ENCODE peak calls at places on chromosome 12, in eight cellular contexts. H is coronary artery, X is AG04450, V is WTC11, R is uterus, D is K562, A is colonic mucosa, F is astrocyte of the spinal cord. G is an unnamed sample.

GRCh38 chr12:4025420-4026358 is 152.5 kb upstream of the PARP11 start:
- DNase-seq in H (no peak), X (no peak), V (peak), R (no peak), D (no peak), A (no peak), F (no peak), G (no peak)

GRCh38 chr12:120849765-120850164 is 54.4 kb downstream of the SPPL3 start:
- DNase-seq in H (no peak), X (peak), V (no peak), R (no peak), D (no peak), A (no peak), F (peak), G (peak)

GRCh38 chr12:80201908-80202307 is 102.6 kb downstream of the OTOGL start:
- DNase-seq in H (no peak), X (no peak), V (no peak), R (no peak), D (no peak), A (no peak), F (no peak), G (no peak)

GRCh38 chr12:97148941-97149559 is 242.0 kb downstream of the NEDD1 start:
- DNase-seq in H (no peak), X (no peak), V (peak), R (no peak), D (peak), A (peak), F (no peak), G (peak)

GRCh38 chr12:30994274-30994673 is 67.7 kb downstream of the TSPAN11 start:
- DNase-seq in H (no peak), X (no peak), V (no peak), R (no peak), D (no peak), A (no peak), F (no peak), G (no peak)

GRCh38 chr12:57099062-57099714 is 10.3 kb downstream of the NAB2 start:
- DNase-seq in H (no peak), X (no peak), V (no peak), R (no peak), D (no peak), A (no peak), F (no peak), G (no peak)

GRCh38 chr12:80443974-80444666 is at the start of gene PTPRQ:
- DNase-seq in H (no peak), X (no peak), V (no peak), R (no peak), D (no peak), A (no peak), F (no peak), G (no peak)

GRCh38 chr12:105492591-105492990 is 162.1 kb downstream of the C12orf75 start:
- DNase-seq in H (no peak), X (no peak), V (no peak), R (no peak), D (no peak), A (no peak), F (peak), G (no peak)

GRCh38 chr12:53299101-53299453 is 418 bp upstream of the MYG1 start:
- DNase-seq in H (no peak), X (no peak), V (no peak), R (no peak), D (peak), A (no peak), F (peak), G (peak)

GRCh38 chr12:1793426-1794210 is 26.7 kb upstream of the LRTM2 start:
- DNase-seq in H (peak), X (no peak), V (no peak), R (no peak), D (no peak), A (no peak), F (no peak), G (no peak)

GRCh38 chr12:87182696-87183233 is 846.4 kb downstream of the C12orf50 start:
- DNase-seq in H (no peak), X (no peak), V (no peak), R (no peak), D (no peak), A (no peak), F (no peak), G (no peak)

GRCh38 chr12:102501773-102502172 is 21.4 kb upstream of the IGF1 start:
- DNase-seq in H (no peak), X (no peak), V (no peak), R (peak), D (no peak), A (no peak), F (no peak), G (no peak)

GRCh38 chr12:54641089-54641488 is 6.4 kb upstream of the LACRT start:
- DNase-seq in H (no peak), X (no peak), V (no peak), R (no peak), D (no peak), A (no peak), F (no peak), G (no peak)

GRCh38 chr12:27431185-27431584 is 15.4 kb upstream of the SMCO2 start:
- DNase-seq in H (no peak), X (no peak), V (no peak), R (no peak), D (no peak), A (no peak), F (no peak), G (no peak)

GRCh38 chr12:69534389-69534822 is 50.9 kb upstream of the CCT2 start:
- DNase-seq in H (peak), X (peak), V (peak), R (peak), D (peak), A (peak), F (peak), G (peak)

GRCh38 chr12:130016194-130016593 is 112.4 kb upstream of the TMEM132D start:
- DNase-seq in H (no peak), X (no peak), V (no peak), R (no peak), D (no peak), A (no peak), F (no peak), G (no peak)

GRCh38 chr12:122856999-122857671 is 21.9 kb downstream of the HIP1R start:
- DNase-seq in H (no peak), X (peak), V (no peak), R (no peak), D (no peak), A (no peak), F (no peak), G (no peak)

GRCh38 chr12:89976866-89977265 is 268.2 kb upstream of the ATP2B1 start:
- DNase-seq in H (no peak), X (no peak), V (no peak), R (no peak), D (no peak), A (no peak), F (no peak), G (no peak)

GRCh38 chr12:74441872-74442271 is 95.8 kb upstream of the ATXN7L3B start:
- DNase-seq in H (no peak), X (no peak), V (no peak), R (no peak), D (no peak), A (no peak), F (no peak), G (no peak)

GRCh38 chr12:11672833-11673232 is 23.4 kb downstream of the ETV6 start:
- DNase-seq in H (no peak), X (no peak), V (no peak), R (no peak), D (no peak), A (no peak), F (no peak), G (no peak)

GRCh38 chr12:2294651-2295475 is 242.1 kb downstream of the CACNA1C start:
- DNase-seq in H (peak), X (no peak), V (no peak), R (peak), D (no peak), A (no peak), F (peak), G (peak)

GRCh38 chr12:82687020-82687951 is 580 bp downstream of the TMTC2 start:
- DNase-seq in H (peak), X (no peak), V (peak), R (peak), D (peak), A (peak), F (peak), G (peak)

DNA sequence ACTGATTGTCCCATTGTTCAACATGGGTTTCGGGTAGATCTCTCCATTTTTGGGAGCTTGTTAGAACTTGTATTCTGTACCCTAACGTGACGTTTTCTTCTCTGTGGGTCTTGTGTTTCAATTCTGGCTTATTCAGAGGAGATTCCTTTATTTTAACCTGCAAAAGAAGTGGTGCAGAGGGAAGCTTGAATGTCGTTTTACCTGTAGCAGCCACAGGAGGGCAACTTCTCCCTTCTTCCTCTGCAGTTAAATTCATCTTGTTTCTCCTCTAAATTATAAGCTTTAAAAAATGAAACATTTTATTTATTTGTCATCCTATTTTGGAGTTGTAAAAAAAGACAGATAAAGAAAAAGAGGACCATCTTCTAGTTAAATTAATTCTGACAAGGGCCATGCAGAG is 13.7 kb upstream of the CLEC4D start:
- DNase-seq in H (no peak), X (no peak), V (no peak), R (no peak), D (no peak), A (no peak), F (no peak), G (no peak)
- TF ChIP-seq CTCF in H (no peak), X (no peak), V (no peak), R (no peak), D (no peak), A (no peak), F (no peak), G (no peak)

GRCh38 chr12:32918890-32919791 is 22.6 kb upstream of the PKP2 start:
- DNase-seq in H (no peak), X (no peak), V (no peak), R (no peak), D (peak), A (no peak), F (peak), G (peak)
- TF ChIP-seq CTCF in H (no peak), X (no peak), V (peak), R (peak), D (peak), A (peak), F (peak), G (peak)

DNA sequence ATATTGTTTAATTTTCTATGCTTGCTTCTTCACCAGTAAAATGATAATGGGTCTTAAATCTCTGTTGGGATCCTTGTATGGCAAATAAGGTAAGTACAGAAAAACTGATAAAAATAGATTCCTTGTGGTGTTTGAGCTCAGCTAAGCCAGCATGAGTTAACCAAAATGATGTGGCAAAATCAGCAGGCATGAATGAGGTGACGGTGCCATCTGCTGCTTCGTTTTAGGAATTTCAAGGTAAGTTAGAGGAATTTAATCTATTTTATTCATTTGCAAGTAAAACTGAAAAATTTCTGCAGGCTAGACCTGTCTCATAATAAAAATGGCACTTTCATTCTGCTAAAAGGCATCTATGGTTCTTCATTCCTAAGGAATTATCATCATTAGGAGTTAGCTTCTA is 10.0 kb upstream of the CLEC7A start:
- DNase-seq in H (no peak), X (no peak), V (peak), R (no peak), D (peak), A (peak), F (peak), G (peak)
- TF ChIP-seq CTCF in H (peak), X (peak), V (peak), R (peak), D (peak), A (peak), F (peak), G (peak)

DNA sequence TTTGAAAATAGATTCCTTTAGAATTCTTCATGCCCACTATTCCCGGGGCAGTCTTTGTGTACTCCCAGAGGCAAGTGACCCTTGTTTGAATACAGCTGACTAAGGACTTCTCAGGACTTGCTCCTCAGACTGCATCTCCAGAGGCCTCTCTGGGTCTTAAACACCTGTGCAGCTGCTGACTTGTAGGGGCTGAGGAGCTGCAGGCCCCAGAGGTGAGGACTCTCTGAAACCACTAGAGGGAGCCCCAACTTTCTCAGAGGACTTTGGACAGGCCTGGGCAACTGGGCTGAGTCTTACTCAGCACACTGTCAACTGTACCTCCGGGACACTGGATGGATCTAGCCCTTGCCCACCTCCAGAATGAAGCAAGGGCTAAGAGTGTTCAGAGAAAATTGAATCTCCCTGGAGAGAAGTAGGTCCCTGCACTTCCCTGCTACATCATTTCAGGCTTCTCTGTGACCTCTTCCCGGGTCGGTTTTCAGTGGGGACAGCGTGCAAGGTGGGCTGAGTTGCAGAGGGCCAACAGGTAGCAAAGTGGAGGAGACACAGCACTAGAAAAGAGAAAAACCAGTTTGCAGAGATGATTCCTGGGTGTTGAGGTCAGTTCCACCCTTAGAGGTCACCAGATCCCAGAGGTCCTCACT is 164.6 kb downstream of the TMEM117 start:
- DNase-seq in H (no peak), X (peak), V (peak), R (no peak), D (peak), A (peak), F (peak), G (peak)
- TF ChIP-seq CTCF in H (no peak), X (peak), V (peak), R (no peak), D (peak), A (peak), F (peak), G (peak)

DNA sequence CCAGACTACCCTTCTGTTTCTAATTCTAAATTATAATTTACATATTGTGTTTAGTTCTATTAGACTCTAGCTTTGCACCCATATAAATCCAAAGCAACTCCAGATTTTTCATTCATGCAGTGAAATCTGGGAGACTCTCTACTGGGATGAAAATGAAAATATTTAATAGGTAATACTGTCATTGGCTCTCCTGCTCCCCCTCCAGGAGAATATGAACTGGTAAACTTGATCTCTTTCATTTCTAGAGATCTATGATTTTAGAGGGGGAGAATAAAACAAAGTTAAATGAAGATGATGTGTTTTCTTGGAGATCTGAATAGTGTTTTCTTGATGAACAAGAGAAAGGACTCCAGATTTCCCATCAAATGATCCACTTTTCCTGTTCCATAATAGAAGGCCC is 104.3 kb upstream of the TMCC3 start:
- DNase-seq in H (no peak), X (no peak), V (no peak), R (no peak), D (no peak), A (no peak), F (no peak), G (no peak)
- TF ChIP-seq CTCF in H (no peak), X (peak), V (no peak), R (no peak), D (no peak), A (no peak), F (peak), G (peak)

GRCh38 chr12:64566882-64567517 is 43.3 kb upstream of the RASSF3 start:
- DNase-seq in H (no peak), X (no peak), V (no peak), R (no peak), D (no peak), A (no peak), F (no peak), G (no peak)
- TF ChIP-seq CTCF in H (no peak), X (no peak), V (no peak), R (no peak), D (no peak), A (no peak), F (no peak), G (no peak)

GRCh38 chr12:38547586-38547985 is 231.0 kb downstream of the ALG10B start:
- DNase-seq in H (no peak), X (no peak), V (no peak), R (no peak), D (no peak), A (no peak), F (no peak), G (peak)

GRCh38 chr12:38541849-38542248 is 225.3 kb downstream of the ALG10B start:
- DNase-seq in H (no peak), X (no peak), V (no peak), R (no peak), D (no peak), A (no peak), F (no peak), G (no peak)

GRCh38 chr12:38543151-38543550 is 226.6 kb downstream of the ALG10B start:
- DNase-seq in H (no peak), X (no peak), V (no peak), R (no peak), D (no peak), A (no peak), F (no peak), G (peak)

GRCh38 chr12:38540156-38540555 is 223.6 kb downstream of the ALG10B start:
- DNase-seq in H (no peak), X (no peak), V (no peak), R (no peak), D (no peak), A (no peak), F (no peak), G (no peak)

GRCh38 chr12:38544357-38545066 is 227.9 kb downstream of the ALG10B start:
- DNase-seq in H (no peak), X (no peak), V (peak), R (no peak), D (no peak), A (no peak), F (no peak), G (peak)
- TF ChIP-seq CTCF in H (no peak), X (no peak), V (no peak), R (no peak), D (no peak), A (no peak), F (no peak), G (no peak)

GRCh38 chr12:108302034-108302433 is 37.1 kb downstream of the CMKLR1 start:
- DNase-seq in H (no peak), X (no peak), V (no peak), R (no peak), D (no peak), A (no peak), F (no peak), G (no peak)

GRCh38 chr12:108304633-108305032 is 34.5 kb downstream of the CMKLR1 start:
- DNase-seq in H (no peak), X (no peak), V (peak), R (no peak), D (no peak), A (no peak), F (no peak), G (no peak)

GRCh38 chr12:108301346-108301745 is 37.8 kb downstream of the CMKLR1 start:
- DNase-seq in H (no peak), X (no peak), V (no peak), R (no peak), D (no peak), A (no peak), F (no peak), G (no peak)

GRCh38 chr12:108299980-108300696 is 39.0 kb downstream of the CMKLR1 start:
- DNase-seq in H (no peak), X (no peak), V (no peak), R (no peak), D (no peak), A (no peak), F (no peak), G (no peak)

GRCh38 chr12:108302471-108303311 is 36.4 kb downstream of the CMKLR1 start:
- DNase-seq in H (peak), X (no peak), V (peak), R (peak), D (no peak), A (peak), F (peak), G (peak)
- TF ChIP-seq CTCF in H (no peak), X (no peak), V (no peak), R (no peak), D (peak), A (no peak), F (no peak), G (peak)

DNA sequence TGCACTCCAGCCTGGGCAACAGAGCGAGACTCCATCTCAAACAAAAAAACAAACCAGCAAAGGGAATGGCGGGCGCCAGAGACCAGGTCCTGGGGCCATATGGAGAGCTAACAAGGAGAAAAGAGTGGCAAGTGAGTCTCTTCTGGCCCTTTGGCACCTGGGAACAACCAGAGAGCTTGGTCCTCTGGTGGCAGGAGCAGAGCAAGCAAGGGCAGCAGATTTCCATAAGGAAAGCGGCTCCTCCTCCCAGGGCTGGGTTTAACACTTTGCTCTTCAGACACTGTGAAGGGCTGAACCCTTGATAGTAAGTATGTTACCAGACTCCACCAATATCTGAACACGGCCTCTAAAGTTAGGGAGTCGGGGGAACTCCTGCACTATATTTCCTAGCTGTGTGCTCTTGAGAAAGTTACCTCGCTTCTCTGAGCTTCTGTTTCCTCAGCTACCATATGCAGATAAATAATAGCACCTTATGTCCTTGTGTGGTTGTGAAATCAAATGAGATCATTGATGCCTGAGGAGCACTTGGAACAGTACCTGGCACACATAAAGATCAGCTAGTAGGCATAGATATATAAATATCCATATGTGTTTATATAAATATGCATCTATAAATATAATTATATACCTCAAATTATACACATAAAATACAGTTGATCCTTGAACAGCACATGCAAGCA is 33.4 kb upstream of the PLEKHG6 start:
- DNase-seq in H (no peak), X (no peak), V (no peak), R (no peak), D (no peak), A (peak), F (no peak), G (peak)
- TF ChIP-seq CTCF in H (no peak), X (peak), V (no peak), R (no peak), D (no peak), A (peak), F (peak), G (no peak)